ENCODE peak calls at places on chromosome 21, in five cellular contexts. G is astrocyte of the spinal cord; N is activated gamma-delta T cell treated with Interleukin-2 at 50 U/mL for 16 hours; X is stimulated activated CD8-positive, alpha-beta memory T cell treated with anti-CD3 and anti-CD28 coated beads, Interleukin-7, amount 100 ng/mL, for 24 hours; I is chondrocyte. F is an unnamed sample.

GRCh38 chr21:28309596-28309995 is 683.1 kb downstream of the LTN1 start:
- DNase-seq in G (no peak), N (no peak), X (no peak), I (no peak), F (no peak)

GRCh38 chr21:29443398-29444010 is 144.8 kb downstream of the BACH1 start:
- DNase-seq in G (no peak), N (no peak), X (no peak), I (no peak), F (no peak)

GRCh38 chr21:44285547-44285992 is at the start of gene AIRE:
- DNase-seq in G (no peak), N (no peak), X (no peak), I (no peak), F (no peak)

GRCh38 chr21:44437371-44437695 is 18.0 kb upstream of the LRRC3 start:
- DNase-seq in G (no peak), N (no peak), X (no peak), I (no peak), F (no peak)

GRCh38 chr21:28714795-28715464 is 277.7 kb downstream of the LTN1 start:
- DNase-seq in G (peak), N (no peak), X (no peak), I (no peak), F (no peak)

GRCh38 chr21:36377391-36377842 is 7.8 kb upstream of the CHAF1B start:
- DNase-seq in G (no peak), N (no peak), X (no peak), I (no peak), F (no peak)

GRCh38 chr21:44579056-44579832 is 1.2 kb downstream of the KRTAP10-5 start:
- DNase-seq in G (no peak), N (no peak), X (no peak), I (no peak), F (no peak)

GRCh38 chr21:42269382-42269781 is 45.8 kb downstream of the TFF3 start:
- DNase-seq in G (no peak), N (no peak), X (no peak), I (no peak), F (no peak)

GRCh38 chr21:25708467-25709065 is 26.1 kb downstream of the ATP5PF start:
- DNase-seq in G (peak), N (peak), X (peak), I (no peak), F (no peak)

GRCh38 chr21:45957986-45958610 is 23.5 kb upstream of the COL6A1 start:
- DNase-seq in G (no peak), N (no peak), X (no peak), I (no peak), F (peak)

GRCh38 chr21:46154955-46155513 is 345 bp downstream of the FTCD start:
- DNase-seq in G (no peak), N (no peak), X (no peak), I (no peak), F (no peak)

GRCh38 chr21:14889080-14889805 is 175.6 kb downstream of the NRIP1 start:
- DNase-seq in G (peak), N (no peak), X (no peak), I (no peak), F (no peak)

GRCh38 chr21:35614412-35614901 is 445.9 kb downstream of the SETD4 start:
- DNase-seq in G (peak), N (no peak), X (no peak), I (no peak), F (no peak)

GRCh38 chr21:37915941-37916794 is at the start of gene KCNJ6:
- DNase-seq in G (peak), N (no peak), X (no peak), I (no peak), F (peak)

GRCh38 chr21:45539796-45540600 is 2.2 kb downstream of the SLC19A1 start:
- DNase-seq in G (no peak), N (peak), X (no peak), I (peak), F (no peak)

GRCh38 chr21:15444118-15444960 is 285.4 kb upstream of the USP25 start:
- DNase-seq in G (no peak), N (no peak), X (no peak), I (no peak), F (no peak)

GRCh38 chr21:14916676-14917141 is 148.1 kb downstream of the NRIP1 start:
- DNase-seq in G (peak), N (no peak), X (no peak), I (no peak), F (no peak)

GRCh38 chr21:35326677-35327076 is 277.6 kb upstream of the RUNX1 start:
- DNase-seq in G (no peak), N (no peak), X (no peak), I (no peak), F (no peak)

GRCh38 chr21:33451634-33452071 is 28.1 kb downstream of the TMEM50B start:
- DNase-seq in G (peak), N (no peak), X (no peak), I (no peak), F (no peak)

GRCh38 chr21:35475006-35475405 is 425.9 kb upstream of the RUNX1 start:
- DNase-seq in G (no peak), N (no peak), X (no peak), I (no peak), F (no peak)

GRCh38 chr21:14737922-14738321 is 191.8 kb upstream of the SAMSN1 start:
- DNase-seq in G (peak), N (peak), X (no peak), I (no peak), F (peak)

GRCh38 chr21:27572681-27573080 is 605.8 kb upstream of the ADAMTS5 start:
- DNase-seq in G (peak), N (no peak), X (no peak), I (no peak), F (no peak)

GRCh38 chr21:42534901-42535378 is 21.3 kb downstream of the SLC37A1 start:
- DNase-seq in G (no peak), N (no peak), X (no peak), I (no peak), F (no peak)

GRCh38 chr21:38688068-38688467 is 117.7 kb upstream of the ETS2 start:
- DNase-seq in G (no peak), N (no peak), X (no peak), I (no peak), F (no peak)

GRCh38 chr21:15839601-15840000 is 109.8 kb downstream of the USP25 start:
- DNase-seq in G (peak), N (no peak), X (no peak), I (no peak), F (no peak)

GRCh38 chr21:38342734-38343133 is 85.9 kb downstream of the KCNJ15 start:
- DNase-seq in G (no peak), N (no peak), X (no peak), I (no peak), F (no peak)

GRCh38 chr21:43957128-43957571 is 55.0 kb upstream of the TRAPPC10 start:
- DNase-seq in G (no peak), N (no peak), X (no peak), I (no peak), F (no peak)

F was measured in MG63.